ENCODE peak calls at places on chromosomes 5 and 9, in four cellular contexts. Q is A549, C is HepG2, J is GM12878. S is an unnamed sample.

GRCh38 chr9:125601986-125602385 is 105.0 kb downstream of the MAPKAP1 start:
- DNase-seq in Q (no peak), J (no peak), C (no peak), S (no peak)

GRCh38 chr5:80707645-80708044 is 52.9 kb upstream of the DHFR start:
- DNase-seq in C (no peak), J (no peak), Q (no peak), S (no peak)

GRCh38 chr5:151430731-151431130 is 16.7 kb upstream of the SLC36A1 start:
- DNase-seq in C (no peak), J (no peak), Q (no peak), S (no peak)

GRCh38 chr5:176730815-176731475 is 79.4 kb upstream of the UNC5A start:
- DNase-seq in J (peak; percentile 7), C (no peak), Q (no peak), S (no peak)

GRCh38 chr9:89872913-89873707 is 268.3 kb downstream of the GADD45G start:
- DNase-seq in C (no peak), Q (no peak), J (no peak), S (no peak)

GRCh38 chr5:132265336-132266030 is 8.0 kb downstream of the PDLIM4 start:
- DNase-seq in Q (peak; percentile 62), C (peak; percentile 23), J (no peak), S (peak; percentile 74)

GRCh38 chr5:124889522-124889828 is 143.0 kb upstream of the ZNF608 start:
- DNase-seq in C (no peak), J (no peak), Q (no peak), S (no peak)

GRCh38 chr5:115098041-115098702 is 71.5 kb downstream of the TRIM36 start:
- DNase-seq in J (peak; percentile 7), C (peak; percentile 32), Q (peak; percentile 44), S (peak; percentile 63)

GRCh38 chr9:70340572-70340971 is 73.9 kb downstream of the KLF9 start:
- DNase-seq in C (peak; percentile 3), J (no peak), Q (peak; percentile 18), S (peak; percentile 5)

GRCh38 chr5:69364414-69364813 is 4.9 kb downstream of the AK6 start:
- DNase-seq in Q (peak; percentile 63), C (peak; percentile 29), J (no peak), S (peak; percentile 43)

GRCh38 chr5:159208508-159209437 is 580 bp downstream of the RNF145 start:
- DNase-seq in C (peak; percentile 9), J (no peak), Q (no peak), S (peak; percentile 73)

GRCh38 chr5:175796536-175797499 is 74.6 kb upstream of the CPLX2 start:
- DNase-seq in C (peak; percentile 68), Q (peak; percentile 66), J (no peak), S (peak; percentile 80)

GRCh38 chr9:87830446-87830845 is 52.2 kb upstream of the SPATA31E1 start:
- DNase-seq in Q (no peak), C (no peak), J (no peak), S (no peak)

GRCh38 chr9:126915281-126915816 is 767 bp downstream of the RALGPS1 start:
- DNase-seq in J (no peak), C (no peak), Q (peak; percentile 33), S (no peak)
- TF ChIP-seq PBX3 in J (no peak), C (no peak), Q (no peak), S (no peak)

GRCh38 chr5:21646469-21646868 is 1206.7 kb downstream of the CDH12 start:
- DNase-seq in J (no peak), C (no peak), Q (no peak), S (no peak)

GRCh38 chr5:21654551-21654950 is 1198.6 kb downstream of the CDH12 start:
- DNase-seq in J (no peak), C (no peak), Q (no peak), S (no peak)

GRCh38 chr5:21644032-21644431 is 1209.1 kb downstream of the CDH12 start:
- DNase-seq in C (no peak), J (no peak), Q (no peak), S (no peak)

DNA sequence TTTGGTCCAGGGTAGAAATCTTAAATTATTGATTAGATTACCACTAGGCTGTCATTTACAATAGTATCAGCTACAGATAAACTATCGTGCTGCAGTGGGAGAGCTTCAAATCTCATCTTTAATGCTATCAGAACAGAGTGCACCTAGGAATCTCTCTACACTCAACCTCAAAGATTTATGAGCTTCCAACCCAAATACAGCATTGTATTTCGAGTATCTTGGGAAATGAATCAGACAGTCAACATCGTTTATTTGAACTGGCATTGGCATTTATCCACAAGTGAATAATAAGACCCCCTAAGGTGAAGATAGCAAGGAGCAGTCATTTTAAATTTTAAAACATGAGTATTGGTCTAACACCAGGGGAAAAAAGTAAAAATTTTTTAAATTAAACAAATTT is 1203.2 kb downstream of the CDH12 start:
- DNase-seq in J (no peak), Q (no peak), C (no peak), S (no peak)
- TF ChIP-seq PBX3 in J (no peak), Q (no peak), C (no peak), S (no peak)

GRCh38 chr9:110559869-110560268 is 19.7 kb downstream of the SVEP1 start:
- DNase-seq in J (no peak), Q (no peak), C (no peak), S (no peak)

GRCh38 chr9:110561826-110562225 is 17.7 kb downstream of the SVEP1 start:
- DNase-seq in J (no peak), C (no peak), Q (no peak), S (no peak)

GRCh38 chr9:110555551-110555950 is 24.0 kb downstream of the SVEP1 start:
- DNase-seq in C (no peak), Q (no peak), J (no peak), S (no peak)

GRCh38 chr9:110555971-110556370 is 23.6 kb downstream of the SVEP1 start:
- DNase-seq in Q (peak; percentile 9), C (peak; percentile 62), J (no peak), S (no peak)
- TF ChIP-seq PBX3 in Q (no peak), C (no peak), J (no peak), S (no peak)

GRCh38 chr9:68685213-68685612 is 19.8 kb upstream of the PIP5K1B start:
- DNase-seq in Q (no peak), J (no peak), C (peak; percentile 82), S (no peak)

GRCh38 chr9:68692519-68692918 is 12.5 kb upstream of the PIP5K1B start:
- DNase-seq in Q (no peak), C (no peak), J (no peak), S (no peak)

GRCh38 chr9:68685770-68686169 is 19.3 kb upstream of the PIP5K1B start:
- DNase-seq in C (peak; percentile 53), J (no peak), Q (peak; percentile 30), S (peak; percentile 28)

GRCh38 chr9:68694125-68694524 is 10.9 kb upstream of the PIP5K1B start:
- DNase-seq in C (no peak), Q (no peak), J (no peak), S (no peak)

DNA sequence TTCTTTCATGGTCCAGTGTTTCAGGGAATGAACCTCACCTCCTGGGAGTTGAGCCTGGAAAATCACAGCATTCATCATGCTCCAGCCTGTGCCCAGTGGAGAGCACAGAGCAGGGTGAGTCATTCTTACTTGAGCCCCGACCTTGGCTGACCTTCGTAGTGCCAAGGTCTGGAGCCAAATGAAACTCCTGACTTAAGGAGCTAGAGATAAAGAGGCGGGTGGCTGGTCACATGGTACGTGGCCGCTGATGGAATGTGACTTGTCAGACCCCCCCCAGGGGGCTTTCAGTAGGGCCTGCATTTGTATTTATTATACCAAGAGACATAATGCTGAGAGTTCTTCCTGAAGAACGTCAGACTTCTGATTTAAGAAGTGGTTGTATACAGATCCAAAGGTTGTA is 15.0 kb upstream of the PIP5K1B start:
- DNase-seq in J (no peak), Q (no peak), C (no peak), S (no peak)
- TF ChIP-seq PBX3 in J (no peak), Q (no peak), C (no peak), S (no peak)

GRCh38 chr5:2293906-2294305 is 411.2 kb upstream of the IRX4 start:
- DNase-seq in Q (no peak), J (no peak), C (no peak), S (no peak)
- TF ChIP-seq PBX3 in Q (no peak), J (no peak), C (no peak), S (no peak)

GRCh38 chr5:173643964-173644363 is 27.5 kb upstream of the BOD1 start:
- DNase-seq in C (no peak), Q (no peak), J (peak; percentile 44), S (peak; percentile 87)
- TF ChIP-seq PBX3 in C (no peak), Q (no peak), J (no peak), S (no peak)

DNA sequence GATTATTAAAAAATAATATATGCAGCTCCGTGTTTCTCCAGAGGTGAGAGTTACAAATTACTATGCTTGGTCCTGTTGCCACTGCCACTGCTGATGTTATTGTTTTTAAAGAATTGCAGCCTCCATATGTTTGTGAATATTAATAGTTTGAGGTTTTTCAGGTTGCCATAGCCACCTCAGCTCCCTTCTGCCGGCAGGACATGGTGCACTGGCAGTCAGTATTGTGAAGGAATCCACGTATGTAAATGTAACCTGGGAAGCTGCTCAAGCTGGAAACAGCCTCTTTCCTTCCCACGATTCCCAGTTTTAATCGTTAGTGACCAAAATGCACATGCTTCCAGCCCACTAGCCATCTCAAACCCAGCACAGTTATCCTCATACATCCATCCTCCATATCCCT is 184.4 kb upstream of the CCNG1 start:
- DNase-seq in Q (no peak), C (no peak), J (no peak), S (no peak)
- TF ChIP-seq PBX3 in Q (no peak), C (no peak), J (no peak), S (no peak)

DNA sequence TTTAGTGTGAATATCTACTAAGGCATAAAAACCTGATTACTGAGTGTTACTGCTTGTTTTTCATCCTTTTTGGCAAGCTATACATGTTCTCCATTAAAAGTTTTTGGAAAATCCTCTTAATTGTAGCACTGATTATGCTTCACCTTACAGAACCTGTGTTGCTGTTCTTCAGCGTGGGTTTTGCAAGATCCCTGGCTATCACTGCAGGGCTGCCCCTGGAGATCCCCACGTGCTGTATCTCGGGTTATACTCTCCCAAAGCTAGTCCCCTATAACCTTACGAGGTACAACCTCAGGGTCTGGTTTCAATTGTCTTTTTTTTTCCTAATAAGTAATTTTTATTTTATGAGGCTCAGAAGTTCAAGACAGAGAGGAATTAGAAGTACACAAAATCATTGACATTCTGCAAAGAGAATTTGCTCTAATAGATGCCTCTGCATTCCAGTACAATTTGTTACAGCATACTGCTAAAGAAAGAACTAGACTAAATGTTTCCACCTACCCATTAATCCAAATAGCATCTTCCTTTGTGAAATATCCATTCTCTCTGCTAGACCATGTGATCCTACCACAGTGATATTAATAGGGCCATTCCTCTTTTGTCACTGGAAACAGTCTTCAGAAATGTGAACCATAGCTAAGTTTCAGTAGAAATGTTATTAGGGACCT is 25.8 kb upstream of the CAMK4 start:
- DNase-seq in Q (no peak), J (no peak), C (no peak), S (no peak)
- TF ChIP-seq PBX3 in Q (no peak), J (no peak), C (no peak), S (no peak)

S was measured in SK-N-SH.